ENCODE peak calls at places on chromosomes 13 and 19, in nine cellular contexts. Q is body of pancreas; S is HL-60; E is stimulated activated CD8-positive, alpha-beta memory T cell treated with anti-CD3 and anti-CD28 coated beads, Interleukin-15, amount 100 ng/mL, for 1 hour; W is AG04450; T is fibroblast of mammary gland; L is endothelial cell; O is activated B cell treated with CpG ODN at 0.5 μM for 24 hours; B is stimulated activated CD4-positive, alpha-beta T cell treated with anti-CD3 and anti-CD28 coated beads, Interleukin-4, amount 100 ng/mL, for 24 hours. V is an unnamed sample.

GRCh38 chr19:30277941-30278881 is 94.0 kb upstream of the ZNF536 start:
- DNase-seq in Q (no peak), S (no peak), E (no peak), W (no peak), T (no peak), L (no peak), O (no peak), B (no peak), V (no peak)

GRCh38 chr13:91609353-91609752 is 210.9 kb downstream of the GPC5 start:
- DNase-seq in Q (no peak), S (no peak), E (no peak), W (peak; percentile 8), T (peak; percentile 0), L (no peak), O (no peak), B (no peak), V (no peak)

GRCh38 chr13:111139874-111140561 is 24.9 kb downstream of the ARHGEF7 start:
- DNase-seq in Q (no peak), S (no peak), E (no peak), W (no peak), T (no peak), L (no peak), O (no peak), B (no peak), V (no peak)

GRCh38 chr19:3359850-3360493 is 6.4 kb upstream of the NFIC start:
- DNase-seq in Q (no peak), S (no peak), E (no peak), W (no peak), T (no peak), L (no peak), O (peak; percentile 58), B (peak; percentile 27), V (no peak)

GRCh38 chr13:78875792-78876580 is 217.0 kb upstream of the OBI1 start:
- DNase-seq in Q (no peak), S (no peak), E (no peak), W (no peak), T (no peak), L (no peak), O (no peak), B (no peak), V (no peak)

GRCh38 chr13:94534171-94534570 is 54.7 kb upstream of the DCT start:
- DNase-seq in Q (no peak), S (no peak), E (no peak), W (no peak), T (peak; percentile 42), L (no peak), O (no peak), B (no peak), V (no peak)

GRCh38 chr19:52397310-52398090 is at the start of gene ZNF528:
- DNase-seq in Q (peak; percentile 95), S (peak; percentile 75), E (peak; percentile 92), W (peak; percentile 88), T (peak; percentile 91), L (peak; percentile 42), O (peak; percentile 91), B (peak; percentile 96), V (peak; percentile 82)

GRCh38 chr19:1182068-1182467 is 8.0 kb upstream of the SBNO2 start:
- DNase-seq in Q (no peak), S (no peak), E (no peak), W (no peak), T (no peak), L (no peak), O (no peak), B (no peak), V (no peak)

GRCh38 chr19:29878973-29879654 is 62.9 kb upstream of the URI1 start:
- DNase-seq in Q (no peak), S (no peak), E (no peak), W (no peak), T (peak; percentile 65), L (no peak), O (no peak), B (no peak), V (peak; percentile 10)

V was measured in erythroblast.